ENCODE peak calls at places on chromosomes 3 and 15, in six cellular contexts. H is stimulated activated CD4-positive, alpha-beta T cell treated with anti-CD3 and anti-CD28 coated beads, Interleukin-1b, Interleukin-23, amount 100 ng/mL, for 24 hours; M is Kasumi-1; K is hypothalamus; U is COR-L47; Q is adrenal gland. G is an unnamed sample.

GRCh38 chr15:40290540-40291087 is 7.8 kb upstream of the ANKRD63 start:
- DNase-seq in H (no peak), M (no peak), K (no peak), U (no peak), Q (no peak), G (peak; percentile 6)

GRCh38 chr15:37106490-37107001 is 6.2 kb upstream of the MEIS2 start:
- DNase-seq in H (no peak), M (no peak), K (no peak), U (peak; percentile 70), Q (peak; percentile 64), G (peak; percentile 84)

GRCh38 chr3:145272684-145273083 is 888.3 kb downstream of the PLOD2 start:
- DNase-seq in H (no peak), M (no peak), K (no peak), U (no peak), Q (no peak), G (no peak)

GRCh38 chr3:54987719-54988118 is 59.9 kb upstream of the LRTM1 start:
- DNase-seq in H (no peak), M (no peak), K (no peak), U (no peak), Q (no peak), G (no peak)

GRCh38 chr3:119296723-119297122 is 2.5 kb downstream of the ARHGAP31 start:
- DNase-seq in H (no peak), M (no peak), K (no peak), U (no peak), Q (no peak), G (no peak)

GRCh38 chr3:168998792-168999191 is 664.7 kb downstream of the MECOM start:
- DNase-seq in H (no peak), M (no peak), K (no peak), U (no peak), Q (no peak), G (no peak)

GRCh38 chr3:177597325-177598109 is 400.2 kb upstream of the TBL1XR1 start:
- DNase-seq in H (no peak), M (peak; percentile 33), K (no peak), U (peak; percentile 91), Q (peak; percentile 29), G (peak; percentile 90)

GRCh38 chr15:75966073-75966472 is 46.2 kb downstream of the NRG4 start:
- DNase-seq in H (no peak), M (no peak), K (no peak), U (no peak), Q (no peak), G (no peak)

GRCh38 chr15:101000271-101000681 is 81.1 kb downstream of the LRRK1 start:
- DNase-seq in H (no peak), M (no peak), K (no peak), U (no peak), Q (no peak), G (no peak)

GRCh38 chr3:124654470-124654845 is 75.8 kb upstream of the UMPS start:
- DNase-seq in H (no peak), M (no peak), K (no peak), U (no peak), Q (no peak), G (no peak)

GRCh38 chr3:46095307-46095706 is 68.0 kb upstream of the XCR1 start:
- DNase-seq in H (no peak), M (peak; percentile 92), K (no peak), U (no peak), Q (no peak), G (no peak)

GRCh38 chr15:89017370-89018066 is 70.7 kb upstream of the ABHD2 start:
- DNase-seq in H (peak; percentile 81), M (peak; percentile 67), K (peak; percentile 38), U (peak; percentile 78), Q (peak; percentile 78), G (peak; percentile 92)

GRCh38 chr3:42094128-42094527 is 3.0 kb downstream of the TRAK1 start:
- DNase-seq in H (no peak), M (no peak), K (no peak), U (no peak), Q (no peak), G (no peak)

GRCh38 chr3:132311860-132312259 is 5.3 kb upstream of the ACP3 start:
- DNase-seq in H (no peak), M (no peak), K (no peak), U (no peak), Q (no peak), G (no peak)

GRCh38 chr3:16350041-16350952 is 85.3 kb downstream of the OXNAD1 start:
- DNase-seq in H (no peak), M (no peak), K (no peak), U (no peak), Q (no peak), G (peak; percentile 3)

GRCh38 chr15:89121414-89121813 is 33.2 kb downstream of the ABHD2 start:
- DNase-seq in H (no peak), M (no peak), K (no peak), U (no peak), Q (no peak), G (peak; percentile 79)

GRCh38 chr3:143974181-143974876 is 2.7 kb downstream of the DIPK2A start:
- DNase-seq in H (no peak), M (no peak), K (no peak), U (no peak), Q (no peak), G (no peak)

GRCh38 chr15:50116477-50116876 is 2.6 kb downstream of the ATP8B4 start:
- DNase-seq in H (no peak), M (peak; percentile 67), K (no peak), U (no peak), Q (peak; percentile 32), G (no peak)

GRCh38 chr3:179957264-179957845 is 79.4 kb downstream of the PEX5L start:
- DNase-seq in H (no peak), M (no peak), K (no peak), U (peak; percentile 60), Q (no peak), G (peak; percentile 34)

GRCh38 chr3:96877510-96877909 is 63.1 kb downstream of the EPHA6 start:
- DNase-seq in H (no peak), M (no peak), K (no peak), U (no peak), Q (no peak), G (no peak)

GRCh38 chr15:74311734-74312444 is 55.6 kb downstream of the CYP11A1 start:
- DNase-seq in H (no peak), M (no peak), K (no peak), U (peak; percentile 31), Q (no peak), G (peak; percentile 95)

GRCh38 chr3:52238761-52239701 is at the start of gene TWF2:
- DNase-seq in H (peak; percentile 75), M (peak; percentile 66), K (peak; percentile 70), U (no peak), Q (peak; percentile 74), G (peak; percentile 77)

GRCh38 chr3:45179163-45179562 is 33.0 kb upstream of the CDCP1 start:
- DNase-seq in H (no peak), M (no peak), K (no peak), U (no peak), Q (no peak), G (no peak)

GRCh38 chr3:194075802-194076460 is 60.0 kb upstream of the HES1 start:
- DNase-seq in H (no peak), M (no peak), K (no peak), U (no peak), Q (no peak), G (no peak)

GRCh38 chr3:49518441-49518840 is 35.8 kb upstream of the BSN start:
- DNase-seq in H (no peak), M (no peak), K (no peak), U (no peak), Q (no peak), G (no peak)

GRCh38 chr15:52710710-52711107 is 31.5 kb upstream of the ATOSA start:
- DNase-seq in H (no peak), M (no peak), K (no peak), U (no peak), Q (no peak), G (no peak)

GRCh38 chr3:45261333-45262110 is 35.4 kb upstream of the TMEM158 start:
- DNase-seq in H (no peak), M (no peak), K (no peak), U (no peak), Q (no peak), G (no peak)

GRCh38 chr15:72521682-72522081 is 47.6 kb downstream of the ARIH1 start:
- DNase-seq in H (no peak), M (no peak), K (no peak), U (no peak), Q (peak; percentile 33), G (no peak)

GRCh38 chr3:144930431-144930830 is 958.8 kb downstream of the DIPK2A start:
- DNase-seq in H (no peak), M (no peak), K (no peak), U (no peak), Q (no peak), G (no peak)

GRCh38 chr3:77038468-77038927 is 1.4 kb upstream of the ROBO2 start:
- DNase-seq in H (peak; percentile 0), M (peak; percentile 92), K (peak; percentile 38), U (peak; percentile 67), Q (peak; percentile 54), G (peak; percentile 93)

GRCh38 chr3:6860911-6861330 is at the start of gene GRM7:
- DNase-seq in H (no peak), M (no peak), K (peak; percentile 64), U (no peak), Q (peak; percentile 14), G (peak; percentile 34)

GRCh38 chr3:47002490-47003410 is 23.3 kb downstream of the NBEAL2 start:
- DNase-seq in H (no peak), M (no peak), K (no peak), U (no peak), Q (no peak), G (no peak)

GRCh38 chr3:101940521-101940992 is 91.2 kb downstream of the NFKBIZ start:
- DNase-seq in H (no peak), M (peak; percentile 95), K (no peak), U (peak; percentile 43), Q (no peak), G (no peak)

GRCh38 chr3:128485283-128486156 is 7.5 kb downstream of the GATA2 start:
- DNase-seq in H (no peak), M (no peak), K (no peak), U (no peak), Q (no peak), G (no peak)

GRCh38 chr3:159637895-159638542 is 350.6 kb upstream of the IL12A start:
- DNase-seq in H (no peak), M (no peak), K (no peak), U (no peak), Q (no peak), G (no peak)

GRCh38 chr15:26971303-26972018 is 480 bp downstream of the GABRG3 start:
- DNase-seq in H (no peak), M (no peak), K (no peak), U (peak; percentile 4), Q (no peak), G (peak; percentile 15)

G was measured in NCI-H1417.